ENCODE peak calls at places on chromosomes 2 and 18, in four cellular contexts. Q is keratinocyte, O is colonic mucosa, T is endothelial cell of umbilical vein. L is an unnamed sample.

GRCh38 chr2:152804687-152805408 is 86.4 kb downstream of the ARL6IP6 start:
- DNase-seq in O (no peak), Q (no peak), T (no peak), L (no peak)

GRCh38 chr2:67459761-67460160 is 62.6 kb downstream of the ETAA1 start:
- DNase-seq in T (no peak), Q (no peak), O (no peak), L (no peak)

GRCh38 chr2:67485431-67485830 is 88.3 kb downstream of the ETAA1 start:
- DNase-seq in Q (no peak), T (peak; percentile 32), O (no peak), L (peak; percentile 87)

GRCh38 chr2:165293439-165294420 is 54.5 kb downstream of the SCN2A start:
- DNase-seq in O (peak; percentile 54), T (peak; percentile 73), Q (peak; percentile 46), L (peak; percentile 90)

GRCh38 chr18:50231621-50232020 is 34.7 kb downstream of the CFAP53 start:
- DNase-seq in O (no peak), Q (peak; percentile 11), T (no peak), L (no peak)

GRCh38 chr2:138712212-138712979 is 67.8 kb downstream of the NXPH2 start:
- DNase-seq in T (no peak), Q (no peak), O (no peak), L (peak; percentile 42)

GRCh38 chr18:8011906-8012305 is 444.8 kb downstream of the PTPRM start:
- DNase-seq in Q (no peak), T (no peak), O (no peak), L (no peak)

GRCh38 chr18:50812834-50813233 is 7.0 kb downstream of the MRO start:
- DNase-seq in Q (no peak), T (no peak), O (no peak), L (no peak)

GRCh38 chr18:67600181-67600631 is 83.7 kb upstream of the DSEL start:
- DNase-seq in Q (no peak), T (no peak), O (no peak), L (peak; percentile 95)

GRCh38 chr18:59996370-59996966 is 96.7 kb downstream of the PMAIP1 start:
- DNase-seq in O (peak; percentile 35), T (peak; percentile 10), Q (peak; percentile 19), L (peak; percentile 46)

GRCh38 chr2:230694241-230694640 is 18.4 kb upstream of the CAB39 start:
- DNase-seq in T (no peak), Q (no peak), O (peak; percentile 57), L (no peak)

GRCh38 chr2:207683879-207684627 is 27.4 kb upstream of the CCNYL1 start:
- DNase-seq in Q (no peak), T (peak; percentile 65), O (peak; percentile 36), L (peak; percentile 60)

GRCh38 chr2:1082456-1083205 is 132.0 kb downstream of the SNTG2 start:
- DNase-seq in O (no peak), Q (no peak), T (no peak), L (no peak)

GRCh38 chr2:97806738-97807618 is 93.6 kb downstream of the ZAP70 start:
- DNase-seq in Q (no peak), O (peak; percentile 83), T (peak; percentile 67), L (peak; percentile 76)

GRCh38 chr2:85751300-85751575 is 2.6 kb upstream of the ATOH8 start:
- DNase-seq in Q (no peak), T (no peak), O (no peak), L (no peak)

GRCh38 chr2:222935688-222936298 is 75.0 kb downstream of the ACSL3 start:
- DNase-seq in Q (no peak), O (no peak), T (no peak), L (no peak)

GRCh38 chr2:197453914-197454398 is 604 bp downstream of the COQ10B start:
- DNase-seq in T (peak; percentile 90), O (peak; percentile 77), Q (no peak), L (peak; percentile 94)

GRCh38 chr2:227462972-227463931 is 8.7 kb upstream of the AGFG1 start:
- DNase-seq in O (no peak), T (no peak), Q (no peak), L (no peak)

GRCh38 chr18:49001111-49001510 is 50.3 kb upstream of the SMAD7 start:
- DNase-seq in T (no peak), O (no peak), Q (no peak), L (no peak)

GRCh38 chr2:24329700-24330099 is 30.6 kb downstream of the ITSN2 start:
- DNase-seq in T (peak; percentile 58), O (no peak), Q (no peak), L (no peak)

GRCh38 chr2:24327988-24328387 is 32.3 kb downstream of the ITSN2 start:
- DNase-seq in O (no peak), Q (no peak), T (peak; percentile 31), L (no peak)

GRCh38 chr2:24333019-24333540 is 27.3 kb downstream of the ITSN2 start:
- DNase-seq in O (no peak), T (peak; percentile 62), Q (no peak), L (no peak)

GRCh38 chr2:24334245-24334633 is 26.1 kb downstream of the ITSN2 start:
- DNase-seq in O (no peak), Q (no peak), T (no peak), L (peak; percentile 65)

GRCh38 chr2:24330161-24330560 is 30.2 kb downstream of the ITSN2 start:
- DNase-seq in T (no peak), O (no peak), Q (no peak), L (no peak)
- H3K9ac ChIP-seq in T (no peak overlapping the region), O (no peak overlapping the region), Q (no peak overlapping the region), L (no peak overlapping the region)

GRCh38 chr18:26703170-26703933 is 155.0 kb upstream of the KCTD1 start:
- DNase-seq in O (peak; percentile 65), Q (no peak), T (no peak), L (no peak)

GRCh38 chr18:26702023-26702422 is 153.7 kb upstream of the KCTD1 start:
- DNase-seq in Q (no peak), T (no peak), O (no peak), L (no peak)

GRCh38 chr18:26700201-26700600 is 151.8 kb upstream of the KCTD1 start:
- DNase-seq in T (no peak), Q (no peak), O (no peak), L (no peak)

GRCh38 chr18:26697186-26697585 is 148.8 kb upstream of the KCTD1 start:
- DNase-seq in T (no peak), Q (no peak), O (no peak), L (no peak)

DNA sequence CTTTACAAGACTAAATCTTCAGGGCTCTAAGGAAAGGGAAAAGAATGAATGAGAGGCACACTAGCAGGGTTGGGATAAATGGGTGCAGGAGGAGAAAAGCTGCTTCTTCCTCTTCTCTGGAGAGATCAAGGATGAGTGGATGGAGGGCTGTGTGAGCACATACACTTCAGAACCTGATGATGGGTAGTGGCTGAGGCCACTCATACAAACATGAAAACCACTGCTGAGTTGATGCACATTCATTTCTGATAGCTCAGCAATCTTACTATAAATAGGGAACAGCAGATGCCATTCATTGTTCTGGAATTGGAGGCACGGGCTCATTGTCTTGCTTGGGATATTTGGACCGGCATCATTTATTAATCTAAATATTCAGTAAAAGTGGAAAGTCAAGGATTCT is 152.4 kb upstream of the KCTD1 start:
- DNase-seq in Q (no peak), T (no peak), O (no peak), L (no peak)
- H3K4me3 ChIP-seq in Q (no peak overlapping the region), T (no peak overlapping the region), O (no peak overlapping the region), L (no peak overlapping the region)

GRCh38 chr18:22822841-22823508 is 110.2 kb upstream of the RBBP8 start:
- DNase-seq in O (no peak), Q (no peak), T (no peak), L (no peak)
- H3K9ac ChIP-seq in O (no peak overlapping the region), Q (no peak overlapping the region), T (no peak overlapping the region), L (no peak overlapping the region)

GRCh38 chr2:88692187-88692586 is 714 bp downstream of the RPIA start:
- DNase-seq in T (no peak), O (peak; percentile 47), Q (no peak), L (peak; percentile 8)
- H3K4me3 ChIP-seq in T (peak overlapping the region; percentile 44), O (peak overlapping the region; percentile 89), Q (peak overlapping the region; percentile 98), L (peak overlapping the region; percentile 87)

GRCh38 chr18:62881509-62882016 is 166.2 kb downstream of the PHLPP1 start:
- DNase-seq in T (peak; percentile 77), O (no peak), Q (no peak), L (peak; percentile 96)
- H3K9ac ChIP-seq in T (no peak overlapping the region), O (no peak overlapping the region), Q (no peak overlapping the region), L (no peak overlapping the region)

DNA sequence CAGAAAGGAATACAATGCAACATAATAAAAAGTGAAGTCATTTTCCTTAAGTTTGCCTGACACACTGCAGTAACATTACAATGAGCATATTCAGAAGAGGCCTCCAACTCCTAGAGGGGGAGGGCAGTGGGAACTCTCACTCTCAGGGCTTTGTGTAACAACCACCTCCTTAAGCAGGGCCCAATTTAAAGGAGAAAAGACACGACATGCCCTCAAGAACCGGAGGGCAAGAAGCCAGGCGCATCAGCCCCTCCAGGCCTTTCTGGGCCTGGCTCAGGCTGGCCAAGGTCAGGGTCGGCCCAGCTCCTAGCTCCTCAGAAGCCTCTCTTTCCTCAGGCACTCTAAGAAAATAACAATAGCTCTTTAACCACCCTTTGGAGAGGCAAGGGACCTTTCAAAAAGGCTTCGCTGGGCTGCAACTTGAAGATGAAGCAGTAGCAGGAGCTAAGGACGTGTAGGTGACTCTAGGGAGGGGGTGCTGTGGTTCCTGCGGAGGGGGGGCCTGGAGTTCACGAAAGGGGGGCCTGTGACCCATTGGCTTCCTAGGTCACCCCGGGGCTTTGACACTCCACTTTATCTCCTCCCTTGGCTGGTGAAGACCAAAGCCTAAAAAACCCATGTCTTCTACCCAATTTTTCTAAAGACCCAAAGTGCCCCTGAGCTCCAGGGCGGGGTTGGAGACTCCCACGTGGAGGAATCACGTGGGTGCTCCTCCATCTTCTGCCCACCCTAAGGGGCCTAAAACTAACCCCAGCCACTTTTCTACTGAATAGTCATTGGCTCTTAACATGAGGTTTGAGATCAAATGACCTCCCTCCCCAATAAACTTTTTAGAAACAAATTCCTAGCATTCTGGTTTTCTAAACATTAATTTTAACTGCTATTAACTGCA is 13.3 kb downstream of the SERTAD2 start:
- DNase-seq in T (no peak), Q (no peak), O (no peak), L (no peak)
- H3K4me3 ChIP-seq in T (no peak overlapping the region), Q (peak overlapping the region; percentile 25), O (no peak overlapping the region), L (no peak overlapping the region)

GRCh38 chr2:23330214-23330613 is 54.8 kb upstream of the KLHL29 start:
- DNase-seq in T (peak; percentile 21), O (no peak), Q (no peak), L (no peak)

GRCh38 chr2:23322813-23323212 is 62.2 kb upstream of the KLHL29 start:
- DNase-seq in Q (no peak), T (no peak), O (no peak), L (no peak)

GRCh38 chr2:23327897-23328296 is 57.1 kb upstream of the KLHL29 start:
- DNase-seq in O (no peak), Q (no peak), T (no peak), L (no peak)

GRCh38 chr2:23324281-23324680 is 60.7 kb upstream of the KLHL29 start:
- DNase-seq in Q (no peak), T (no peak), O (no peak), L (no peak)

DNA sequence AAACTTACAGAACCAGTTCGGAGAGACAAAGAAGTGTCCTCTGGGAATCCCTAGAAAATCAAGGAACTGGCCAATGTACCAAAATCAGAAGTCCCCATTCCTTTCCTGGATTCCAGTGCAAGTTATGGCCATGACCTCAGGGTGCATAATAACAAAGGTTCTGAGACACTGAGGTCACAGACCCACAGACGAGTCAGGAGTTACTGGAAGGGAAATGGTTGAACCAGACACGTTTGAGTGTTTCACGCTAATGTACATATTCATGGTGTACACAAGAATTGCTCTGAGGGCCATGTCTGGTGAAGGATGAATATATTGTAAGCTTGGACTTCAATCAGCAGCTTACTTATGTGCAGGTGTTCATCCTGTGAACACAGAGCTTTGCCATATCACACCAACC is 58.7 kb upstream of the KLHL29 start:
- DNase-seq in T (no peak), Q (no peak), O (no peak), L (no peak)
- H3K9ac ChIP-seq in T (no peak overlapping the region), Q (no peak overlapping the region), O (no peak overlapping the region), L (no peak overlapping the region)